ENCODE peak calls at places on chromosomes 2 and 18, in eight cellular contexts. One of them, this sample, is unnamed.

GRCh38 chr2:176814740-176815367 is 397.7 kb upstream of the HNRNPA3 start:
- DNase-seq in K562: peak
- DNase-seq in CD8-positive, alpha-beta memory T cell: no peak
- DNase-seq in thoracic aorta: no peak
- DNase-seq in heart left ventricle: no peak
- DNase-seq in RWPE2: no peak
- DNase-seq in brain microvascular endothelial cell: no peak
- DNase-seq in HL-60: no peak
- DNase-seq in this sample: no peak

GRCh38 chr2:177143444-177143843 is 69.2 kb upstream of the HNRNPA3 start:
- DNase-seq in RWPE2: no peak
- DNase-seq in thoracic aorta: no peak
- DNase-seq in K562: no peak
- DNase-seq in brain microvascular endothelial cell: peak
- DNase-seq in HL-60: no peak
- DNase-seq in heart left ventricle: no peak
- DNase-seq in CD8-positive, alpha-beta memory T cell: no peak
- DNase-seq in this sample: no peak

GRCh38 chr2:46878886-46879285 is 36.7 kb downstream of the MCFD2 start:
- DNase-seq in HL-60: no peak
- DNase-seq in K562: no peak
- DNase-seq in thoracic aorta: peak
- DNase-seq in heart left ventricle: peak
- DNase-seq in CD8-positive, alpha-beta memory T cell: no peak
- DNase-seq in brain microvascular endothelial cell: no peak
- DNase-seq in RWPE2: no peak
- DNase-seq in this sample: peak

GRCh38 chr2:9693646-9694045 is 62.8 kb upstream of the YWHAQ start:
- DNase-seq in RWPE2: no peak
- DNase-seq in HL-60: no peak
- DNase-seq in brain microvascular endothelial cell: no peak
- DNase-seq in thoracic aorta: no peak
- DNase-seq in K562: no peak
- DNase-seq in CD8-positive, alpha-beta memory T cell: no peak
- DNase-seq in heart left ventricle: no peak
- DNase-seq in this sample: no peak

GRCh38 chr2:201860541-201861154 is 54.3 kb downstream of the CDK15 start:
- DNase-seq in HL-60: peak
- DNase-seq in K562: peak
- DNase-seq in RWPE2: no peak
- DNase-seq in CD8-positive, alpha-beta memory T cell: no peak
- DNase-seq in brain microvascular endothelial cell: peak
- DNase-seq in thoracic aorta: no peak
- DNase-seq in heart left ventricle: peak
- DNase-seq in this sample: peak

GRCh38 chr2:10258726-10259125 is 44.0 kb upstream of the HPCAL1 start:
- DNase-seq in HL-60: no peak
- DNase-seq in CD8-positive, alpha-beta memory T cell: no peak
- DNase-seq in K562: no peak
- DNase-seq in RWPE2: no peak
- DNase-seq in thoracic aorta: no peak
- DNase-seq in brain microvascular endothelial cell: no peak
- DNase-seq in heart left ventricle: no peak
- DNase-seq in this sample: no peak

GRCh38 chr2:160429248-160430000 is 64.2 kb downstream of the RBMS1 start:
- DNase-seq in RWPE2: no peak
- DNase-seq in brain microvascular endothelial cell: no peak
- DNase-seq in thoracic aorta: no peak
- DNase-seq in K562: peak
- DNase-seq in heart left ventricle: no peak
- DNase-seq in HL-60: no peak
- DNase-seq in CD8-positive, alpha-beta memory T cell: no peak
- DNase-seq in this sample: no peak

GRCh38 chr2:70888389-70888924 is 47.2 kb upstream of the ATP6V1B1 start:
- DNase-seq in HL-60: no peak
- DNase-seq in RWPE2: no peak
- DNase-seq in brain microvascular endothelial cell: no peak
- DNase-seq in thoracic aorta: no peak
- DNase-seq in heart left ventricle: no peak
- DNase-seq in K562: no peak
- DNase-seq in CD8-positive, alpha-beta memory T cell: no peak
- DNase-seq in this sample: no peak

GRCh38 chr2:167697961-167698360 is 549.4 kb downstream of the STK39 start:
- DNase-seq in HL-60: no peak
- DNase-seq in RWPE2: no peak
- DNase-seq in thoracic aorta: no peak
- DNase-seq in K562: no peak
- DNase-seq in CD8-positive, alpha-beta memory T cell: no peak
- DNase-seq in brain microvascular endothelial cell: no peak
- DNase-seq in heart left ventricle: no peak
- DNase-seq in this sample: no peak

GRCh38 chr18:24992491-24992890 is 359.5 kb downstream of the ZNF521 start:
- DNase-seq in HL-60: no peak
- DNase-seq in thoracic aorta: no peak
- DNase-seq in brain microvascular endothelial cell: peak
- DNase-seq in K562: no peak
- DNase-seq in CD8-positive, alpha-beta memory T cell: no peak
- DNase-seq in RWPE2: no peak
- DNase-seq in heart left ventricle: no peak
- DNase-seq in this sample: no peak

GRCh38 chr2:234681206-234681605 is 184.3 kb upstream of the ARL4C start:
- DNase-seq in HL-60: no peak
- DNase-seq in brain microvascular endothelial cell: no peak
- DNase-seq in K562: no peak
- DNase-seq in thoracic aorta: no peak
- DNase-seq in RWPE2: no peak
- DNase-seq in heart left ventricle: no peak
- DNase-seq in CD8-positive, alpha-beta memory T cell: no peak
- DNase-seq in this sample: no peak

GRCh38 chr18:63843008-63843407 is 44.5 kb upstream of the SERPINB2 start:
- DNase-seq in heart left ventricle: no peak
- DNase-seq in brain microvascular endothelial cell: no peak
- DNase-seq in HL-60: no peak
- DNase-seq in RWPE2: no peak
- DNase-seq in thoracic aorta: no peak
- DNase-seq in CD8-positive, alpha-beta memory T cell: no peak
- DNase-seq in K562: no peak
- DNase-seq in this sample: no peak

GRCh38 chr18:45008694-45009372 is 328.1 kb downstream of the SETBP1 start:
- DNase-seq in HL-60: no peak
- DNase-seq in K562: no peak
- DNase-seq in heart left ventricle: no peak
- DNase-seq in RWPE2: no peak
- DNase-seq in CD8-positive, alpha-beta memory T cell: no peak
- DNase-seq in brain microvascular endothelial cell: no peak
- DNase-seq in thoracic aorta: no peak
- DNase-seq in this sample: no peak

GRCh38 chr2:109080109-109080508 is 48.9 kb upstream of the SH3RF3 start:
- DNase-seq in brain microvascular endothelial cell: no peak
- DNase-seq in HL-60: no peak
- DNase-seq in K562: no peak
- DNase-seq in CD8-positive, alpha-beta memory T cell: no peak
- DNase-seq in RWPE2: no peak
- DNase-seq in thoracic aorta: no peak
- DNase-seq in heart left ventricle: no peak
- DNase-seq in this sample: no peak

GRCh38 chr2:145800201-145801091 is 1280.5 kb upstream of the ZEB2 start:
- DNase-seq in K562: no peak
- DNase-seq in heart left ventricle: no peak
- DNase-seq in RWPE2: no peak
- DNase-seq in brain microvascular endothelial cell: no peak
- DNase-seq in HL-60: no peak
- DNase-seq in thoracic aorta: no peak
- DNase-seq in CD8-positive, alpha-beta memory T cell: no peak
- DNase-seq in this sample: no peak

GRCh38 chr18:25672490-25672889 is 320.5 kb upstream of the ZNF521 start:
- DNase-seq in heart left ventricle: no peak
- DNase-seq in thoracic aorta: no peak
- DNase-seq in HL-60: no peak
- DNase-seq in K562: no peak
- DNase-seq in RWPE2: no peak
- DNase-seq in CD8-positive, alpha-beta memory T cell: no peak
- DNase-seq in brain microvascular endothelial cell: no peak
- DNase-seq in this sample: no peak

GRCh38 chr2:88575051-88575450 is 52.2 kb downstream of the EIF2AK3 start:
- DNase-seq in thoracic aorta: no peak
- DNase-seq in heart left ventricle: no peak
- DNase-seq in HL-60: no peak
- DNase-seq in CD8-positive, alpha-beta memory T cell: no peak
- DNase-seq in brain microvascular endothelial cell: no peak
- DNase-seq in RWPE2: no peak
- DNase-seq in K562: no peak
- DNase-seq in this sample: no peak

GRCh38 chr2:226256237-226256636 is 543.4 kb downstream of the IRS1 start:
- DNase-seq in HL-60: no peak
- DNase-seq in RWPE2: no peak
- DNase-seq in heart left ventricle: no peak
- DNase-seq in CD8-positive, alpha-beta memory T cell: no peak
- DNase-seq in thoracic aorta: no peak
- DNase-seq in K562: no peak
- DNase-seq in brain microvascular endothelial cell: peak
- DNase-seq in this sample: no peak

GRCh38 chr18:52150050-52150449 is 189.9 kb upstream of the DCC start:
- DNase-seq in K562: no peak
- DNase-seq in HL-60: no peak
- DNase-seq in RWPE2: no peak
- DNase-seq in heart left ventricle: no peak
- DNase-seq in CD8-positive, alpha-beta memory T cell: no peak
- DNase-seq in thoracic aorta: no peak
- DNase-seq in brain microvascular endothelial cell: no peak
- DNase-seq in this sample: no peak

GRCh38 chr2:236769981-236770671 is 200.5 kb downstream of the ACKR3 start:
- DNase-seq in K562: no peak
- DNase-seq in brain microvascular endothelial cell: peak
- DNase-seq in CD8-positive, alpha-beta memory T cell: no peak
- DNase-seq in thoracic aorta: no peak
- DNase-seq in HL-60: no peak
- DNase-seq in heart left ventricle: no peak
- DNase-seq in RWPE2: peak
- DNase-seq in this sample: peak

GRCh38 chr2:172208881-172209325 is 106.2 kb upstream of the DLX2 start:
- DNase-seq in K562: no peak
- DNase-seq in CD8-positive, alpha-beta memory T cell: no peak
- DNase-seq in brain microvascular endothelial cell: peak
- DNase-seq in thoracic aorta: no peak
- DNase-seq in HL-60: peak
- DNase-seq in heart left ventricle: no peak
- DNase-seq in RWPE2: no peak
- DNase-seq in this sample: no peak

GRCh38 chr2:211869134-211869533 is 669.5 kb downstream of the ERBB4 start:
- DNase-seq in CD8-positive, alpha-beta memory T cell: no peak
- DNase-seq in thoracic aorta: no peak
- DNase-seq in brain microvascular endothelial cell: no peak
- DNase-seq in RWPE2: no peak
- DNase-seq in heart left ventricle: no peak
- DNase-seq in K562: no peak
- DNase-seq in HL-60: no peak
- DNase-seq in this sample: no peak

GRCh38 chr2:240023792-240024191 is 1.4 kb downstream of the NDUFA10 start:
- DNase-seq in CD8-positive, alpha-beta memory T cell: no peak
- DNase-seq in heart left ventricle: no peak
- DNase-seq in thoracic aorta: no peak
- DNase-seq in brain microvascular endothelial cell: no peak
- DNase-seq in K562: no peak
- DNase-seq in HL-60: no peak
- DNase-seq in RWPE2: no peak
- DNase-seq in this sample: no peak
- H3K4me3 ChIP-seq in CD8-positive, alpha-beta memory T cell: peak
- H3K4me3 ChIP-seq in heart left ventricle: peak
- H3K4me3 ChIP-seq in thoracic aorta: no peak
- H3K4me3 ChIP-seq in brain microvascular endothelial cell: no peak
- H3K4me3 ChIP-seq in K562: peak
- H3K4me3 ChIP-seq in HL-60: peak
- H3K4me3 ChIP-seq in RWPE2: peak
- H3K4me3 ChIP-seq in this sample: no peak

DNA sequence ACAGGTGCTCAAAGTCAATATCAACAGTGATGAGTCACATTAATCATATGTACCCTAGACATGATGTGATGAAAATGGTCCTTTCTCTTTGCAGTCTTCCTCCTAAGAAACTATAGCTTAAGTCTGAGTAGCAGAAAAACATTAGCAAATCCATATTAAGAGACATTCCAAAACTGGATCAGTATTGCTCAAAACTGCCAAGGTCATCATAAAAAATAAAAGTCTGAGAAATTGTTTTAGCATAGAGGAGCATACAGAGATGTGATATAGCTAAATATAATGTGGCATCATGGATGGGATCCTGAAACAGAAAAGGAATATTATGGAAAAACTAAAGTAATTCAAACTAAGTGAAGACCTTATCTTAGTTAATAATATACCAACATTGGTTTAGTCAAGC is 1316.1 kb downstream of the SUCLG1 start:
- DNase-seq in HL-60: no peak
- DNase-seq in heart left ventricle: no peak
- DNase-seq in K562: no peak
- DNase-seq in RWPE2: no peak
- DNase-seq in CD8-positive, alpha-beta memory T cell: no peak
- DNase-seq in brain microvascular endothelial cell: no peak
- DNase-seq in thoracic aorta: no peak
- DNase-seq in this sample: no peak
- H3K4me3 ChIP-seq in HL-60: no peak
- H3K4me3 ChIP-seq in heart left ventricle: no peak
- H3K4me3 ChIP-seq in K562: no peak
- H3K4me3 ChIP-seq in RWPE2: no peak
- H3K4me3 ChIP-seq in CD8-positive, alpha-beta memory T cell: no peak
- H3K4me3 ChIP-seq in brain microvascular endothelial cell: no peak
- H3K4me3 ChIP-seq in thoracic aorta: no peak
- H3K4me3 ChIP-seq in this sample: no peak

DNA sequence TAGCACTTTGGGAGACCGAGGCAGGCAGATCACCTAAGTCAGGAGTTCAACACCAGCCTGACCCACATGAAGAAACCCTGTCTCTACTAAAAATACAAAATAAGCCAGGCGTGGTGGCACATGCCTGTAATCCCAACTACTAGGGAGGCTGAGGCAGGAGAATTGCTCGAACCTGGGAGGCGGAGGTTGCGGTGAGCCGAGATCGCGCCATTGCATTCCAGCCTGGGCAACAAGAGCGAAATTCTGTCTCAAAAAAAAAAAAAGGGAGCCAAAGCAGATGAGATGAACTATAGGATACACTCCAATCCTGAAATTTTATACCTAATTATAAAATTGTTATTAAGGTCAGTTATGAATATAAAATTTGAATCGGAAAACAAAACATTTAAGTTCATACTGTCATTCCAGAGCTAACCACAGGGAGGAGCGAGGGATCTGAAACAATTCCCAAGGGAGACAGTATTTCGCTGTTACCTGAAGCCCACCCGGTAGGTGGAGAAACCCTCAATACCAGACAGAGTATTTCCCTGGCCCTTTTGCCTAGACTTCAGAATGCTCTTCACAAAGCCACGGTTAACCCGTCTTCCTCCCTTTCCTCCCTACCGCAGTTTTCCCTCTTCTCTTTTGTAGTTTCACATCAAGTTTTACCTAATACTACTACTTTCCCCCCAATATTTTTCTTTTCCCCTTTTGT is 1.4 kb downstream of the PPM1G start:
- DNase-seq in CD8-positive, alpha-beta memory T cell: no peak
- DNase-seq in HL-60: peak
- DNase-seq in heart left ventricle: no peak
- DNase-seq in thoracic aorta: no peak
- DNase-seq in RWPE2: no peak
- DNase-seq in K562: peak
- DNase-seq in brain microvascular endothelial cell: no peak
- DNase-seq in this sample: no peak
- H3K4me3 ChIP-seq in CD8-positive, alpha-beta memory T cell: peak
- H3K4me3 ChIP-seq in HL-60: peak
- H3K4me3 ChIP-seq in heart left ventricle: peak
- H3K4me3 ChIP-seq in thoracic aorta: peak
- H3K4me3 ChIP-seq in RWPE2: peak
- H3K4me3 ChIP-seq in K562: peak
- H3K4me3 ChIP-seq in brain microvascular endothelial cell: peak
- H3K4me3 ChIP-seq in this sample: no peak

GRCh38 chr2:42063383-42064171 is 15.8 kb downstream of the PKDCC start:
- DNase-seq in thoracic aorta: no peak
- DNase-seq in K562: no peak
- DNase-seq in HL-60: no peak
- DNase-seq in heart left ventricle: no peak
- DNase-seq in CD8-positive, alpha-beta memory T cell: no peak
- DNase-seq in RWPE2: no peak
- DNase-seq in brain microvascular endothelial cell: peak
- DNase-seq in this sample: no peak
- H3K4me3 ChIP-seq in thoracic aorta: peak
- H3K4me3 ChIP-seq in K562: no peak
- H3K4me3 ChIP-seq in HL-60: no peak
- H3K4me3 ChIP-seq in heart left ventricle: no peak
- H3K4me3 ChIP-seq in CD8-positive, alpha-beta memory T cell: no peak
- H3K4me3 ChIP-seq in RWPE2: no peak
- H3K4me3 ChIP-seq in brain microvascular endothelial cell: no peak
- H3K4me3 ChIP-seq in this sample: no peak

This sample was measured in lower leg skin.